ENCODE peak calls at places on chromosome 17, in seven cellular contexts. X, M, Z, R, V, O and W are unnamed samples. For H3K27me3, the result is how much of the 10 kb centered on the place peaks cover.

GRCh38 chr17:66299721-66300120 is 2.7 kb upstream of the PRKCA start:
- DNase-seq in X (no peak), M (no peak), Z (no peak), R (no peak), V (no peak), O (no peak), W (no peak)

GRCh38 chr17:64003526-64004121 is 5.5 kb downstream of the PRR29 start:
- DNase-seq in X (no peak), M (peak), Z (peak), R (no peak), V (no peak), O (no peak), W (no peak)

GRCh38 chr17:68534714-68535113 is 22.5 kb downstream of the PRKAR1A start:
- DNase-seq in X (no peak), M (no peak), Z (no peak), R (no peak), V (no peak), O (no peak), W (no peak)

GRCh38 chr17:8004899-8005298 is 2.5 kb downstream of the GUCY2D start:
- DNase-seq in X (no peak), M (no peak), Z (no peak), R (no peak), V (no peak), O (no peak), W (no peak)

GRCh38 chr17:13051876-13052275 is 34.0 kb upstream of the ELAC2 start:
- DNase-seq in X (no peak), M (no peak), Z (no peak), R (no peak), V (no peak), O (no peak), W (no peak)

GRCh38 chr17:48505788-48506187 is 25.0 kb downstream of the HOXB1 start:
- DNase-seq in X (no peak), M (no peak), Z (no peak), R (peak), V (peak), O (peak), W (no peak)

GRCh38 chr17:1716912-1717695 is 6.9 kb upstream of the TLCD2 start:
- DNase-seq in X (peak), M (peak), Z (peak), R (peak), V (peak), O (peak), W (peak)

GRCh38 chr17:35947156-35947585 is 3.7 kb upstream of the LYZL6 start:
- DNase-seq in X (no peak), M (peak), Z (peak), R (peak), V (no peak), O (no peak), W (no peak)

GRCh38 chr17:61389670-61390478 is 9.8 kb upstream of the TBX2 start:
- DNase-seq in X (no peak), M (peak), Z (peak), R (no peak), V (no peak), O (no peak), W (no peak)

GRCh38 chr17:19012171-19013080 is 7.9 kb upstream of the FAM83G start:
- DNase-seq in X (no peak), M (no peak), Z (no peak), R (no peak), V (no peak), O (no peak), W (no peak)

GRCh38 chr17:66661411-66661843 is 173.5 kb upstream of the CACNG5 start:
- DNase-seq in X (no peak), M (no peak), Z (no peak), R (peak), V (peak), O (no peak), W (no peak)

GRCh38 chr17:76076100-76076764 is 1.7 kb downstream of the GALR2 start:
- DNase-seq in X (no peak), M (peak), Z (peak), R (no peak), V (no peak), O (no peak), W (no peak)

GRCh38 chr17:58398574-58399266 is 18.6 kb downstream of the RNF43 start:
- DNase-seq in X (no peak), M (no peak), Z (no peak), R (no peak), V (no peak), O (no peak), W (no peak)

GRCh38 chr17:80855968-80856862 is 135.4 kb upstream of the CHMP6 start:
- DNase-seq in X (peak), M (no peak), Z (no peak), R (peak), V (peak), O (peak), W (peak)

GRCh38 chr17:40862985-40863733 is 3.9 kb downstream of the KRT12 start:
- DNase-seq in X (no peak), M (peak), Z (peak), R (no peak), V (no peak), O (no peak), W (no peak)
- TF ChIP-seq CTCF in X (no peak), M (peak), Z (peak), R (no peak), V (no peak), O (peak), W (no peak)

GRCh38 chr17:50125420-50125997 is 4.5 kb downstream of the SAMD14 start:
- DNase-seq in X (no peak), M (no peak), Z (no peak), R (no peak), V (no peak), O (no peak), W (no peak)
- H3K27me3 ChIP-seq in X (under half), M (under half), Z (under half), R (under half), V (under half), O (under half), W (under half)

GRCh38 chr17:59761385-59762021 is 54.0 kb downstream of the VMP1 start:
- DNase-seq in X (no peak), M (peak), Z (no peak), R (no peak), V (no peak), O (no peak), W (no peak)
- H3K4me3 ChIP-seq in X (no peak), M (no peak), Z (no peak), R (no peak), V (no peak), O (no peak), W (no peak)

GRCh38 chr17:74813793-74814192 is 37.6 kb upstream of the NAT9 start:
- DNase-seq in X (no peak), M (no peak), Z (no peak), R (no peak), V (no peak), O (no peak), W (no peak)

GRCh38 chr17:74816883-74817620 is 40.9 kb upstream of the NAT9 start:
- DNase-seq in X (no peak), M (no peak), Z (no peak), R (no peak), V (no peak), O (no peak), W (no peak)

GRCh38 chr17:74815067-74815466 is 38.9 kb upstream of the NAT9 start:
- DNase-seq in X (no peak), M (no peak), Z (no peak), R (no peak), V (no peak), O (no peak), W (no peak)

GRCh38 chr17:74814453-74814852 is 38.3 kb upstream of the NAT9 start:
- DNase-seq in X (no peak), M (no peak), Z (no peak), R (no peak), V (no peak), O (no peak), W (no peak)

DNA sequence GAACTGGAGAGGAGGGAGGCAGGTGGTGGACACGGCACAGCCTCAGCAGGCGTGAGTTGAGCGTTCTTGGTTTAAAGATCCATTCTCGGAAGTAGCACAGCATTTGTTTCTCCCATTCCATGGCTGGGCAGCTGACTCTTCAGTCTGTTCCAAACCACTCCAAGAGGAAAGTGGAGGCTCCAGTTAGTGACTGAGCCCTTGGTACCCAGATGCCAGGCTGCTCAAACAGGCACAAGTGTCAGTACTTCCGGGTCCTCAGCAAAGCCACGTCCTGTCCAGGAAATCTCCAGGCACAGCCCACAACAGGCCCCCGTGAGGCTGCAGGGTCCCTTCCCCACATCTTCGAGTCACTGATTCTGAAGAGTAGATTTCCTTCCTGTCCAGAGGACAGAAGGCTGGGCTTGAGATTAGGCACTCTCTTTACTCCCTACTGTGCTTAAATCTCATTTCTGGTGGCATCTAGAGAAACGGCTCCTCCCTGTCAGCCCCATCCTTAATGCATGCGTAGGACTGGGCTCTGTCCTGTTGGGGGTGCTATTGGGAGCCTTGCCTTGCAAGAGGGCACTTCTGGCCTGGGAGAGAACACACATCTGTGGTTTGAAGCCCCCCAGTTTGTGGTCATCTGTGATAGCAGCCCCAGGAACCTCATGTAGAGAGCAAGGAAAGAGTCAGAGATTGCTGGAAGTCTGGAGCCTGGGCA is 39.7 kb upstream of the NAT9 start:
- DNase-seq in X (no peak), M (peak), Z (peak), R (no peak), V (no peak), O (no peak), W (no peak)
- TF ChIP-seq CTCF in X (no peak), M (peak), Z (peak), R (no peak), V (no peak), O (peak), W (no peak)

GRCh38 chr17:79836952-79837887 is 2.0 kb downstream of the CBX4 start:
- DNase-seq in X (peak), M (peak), Z (peak), R (peak), V (peak), O (no peak), W (no peak)
- H3K27me3 ChIP-seq in X (under half), M (half or more), Z (half or more), R (under half), V (under half), O (under half), W (under half)

DNA sequence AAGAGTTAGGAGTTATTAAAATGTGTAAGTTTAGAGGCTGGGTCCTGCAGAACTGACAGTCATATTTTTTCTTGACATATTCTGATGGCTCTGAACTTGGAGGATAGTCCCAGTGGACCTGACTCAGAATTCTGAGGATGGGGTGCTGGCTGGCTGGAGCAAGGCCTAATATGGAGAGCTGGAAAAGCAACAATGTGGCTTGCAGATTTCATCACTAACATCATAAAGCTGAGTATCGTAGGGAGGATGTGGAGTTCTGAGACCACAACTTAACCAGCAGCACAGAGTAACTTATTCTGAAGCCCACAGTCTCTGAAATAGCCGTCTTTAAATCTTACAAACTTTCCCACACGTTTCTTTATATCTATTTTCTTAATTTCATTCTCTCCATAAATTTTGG is 2.3 kb downstream of the KRTAP1-5 start:
- DNase-seq in X (no peak), M (no peak), Z (no peak), R (no peak), V (no peak), O (no peak), W (no peak)
- H3K4me3 ChIP-seq in X (no peak), M (no peak), Z (no peak), R (no peak), V (no peak), O (no peak), W (no peak)